ENCODE peak calls at places on chromosomes 4 and X, in ten cellular contexts. X is fibroblast of lung; Q is kidney epithelial cell; H is mesothelial cell of epicardium; Z is activated B cell treated with CpG ODN at 0.5 μM for 24 hours; K is A549; S is cardiac fibroblast; N is activated CD8-positive, alpha-beta T cell treated with anti-CD3 and anti-CD28 coated beads for 36 hours; P is left ventricle myocardium inferior; A is transverse colon. T is an unnamed sample.

GRCh38 chr4:164931551-164932324 is 45.7 kb downstream of the TRIM61 start:
- DNase-seq in X (no peak), Q (no peak), H (no peak), Z (no peak), K (no peak), S (no peak), N (no peak), P (no peak), A (no peak), T (peak)

GRCh38 chr4:85751907-85752306 is 277.0 kb downstream of the ARHGAP24 start:
- DNase-seq in X (no peak), Q (no peak), H (no peak), Z (no peak), K (no peak), S (no peak), N (no peak), P (no peak), A (no peak), T (no peak)

GRCh38 chr4:177001271-177002175 is 208.8 kb upstream of the VEGFC start:
- DNase-seq in X (peak), Q (peak), H (no peak), Z (no peak), K (no peak), S (peak), N (no peak), P (no peak), A (no peak), T (peak)

GRCh38 chrX:112067601-112068000 is 15.0 kb downstream of the TRPC5 start:
- DNase-seq in X (no peak), Q (no peak), H (no peak), Z (no peak), K (no peak), S (no peak), N (no peak), P (no peak), A (no peak), T (no peak)

GRCh38 chr4:46993075-46994006 is at the start of gene GABRA4:
- DNase-seq in X (peak), Q (no peak), H (no peak), Z (no peak), K (no peak), S (no peak), N (peak), P (no peak), A (no peak), T (no peak)

GRCh38 chr4:3201718-3202702 is 46.9 kb upstream of the MSANTD1 start:
- DNase-seq in X (peak), Q (peak), H (no peak), Z (no peak), K (no peak), S (peak), N (peak), P (no peak), A (peak), T (peak)

GRCh38 chr4:8866421-8866820 is 5.2 kb downstream of the HMX1 start:
- DNase-seq in X (no peak), Q (no peak), H (no peak), Z (no peak), K (no peak), S (no peak), N (no peak), P (no peak), A (no peak), T (no peak)

GRCh38 chr4:140085062-140085622 is 68.8 kb downstream of the MAML3 start:
- DNase-seq in X (no peak), Q (peak), H (no peak), Z (no peak), K (peak), S (no peak), N (no peak), P (no peak), A (no peak), T (no peak)

GRCh38 chr4:40316333-40316781 is 18.8 kb upstream of the CHRNA9 start:
- DNase-seq in X (peak), Q (peak), H (no peak), Z (no peak), K (no peak), S (peak), N (peak), P (no peak), A (no peak), T (peak)

GRCh38 chrX:119488749-119489148 is 20.5 kb downstream of the SLC25A5 start:
- DNase-seq in X (peak), Q (no peak), H (peak), Z (no peak), K (no peak), S (peak), N (peak), P (no peak), A (peak), T (peak)

GRCh38 chr4:48968814-48969213 is 17.3 kb upstream of the CWH43 start:
- DNase-seq in X (peak), Q (no peak), H (no peak), Z (no peak), K (no peak), S (peak), N (no peak), P (no peak), A (no peak), T (peak)

GRCh38 chr4:15003891-15004700 is 1.8 kb downstream of the CPEB2 start:
- DNase-seq in X (no peak), Q (no peak), H (peak), Z (peak), K (no peak), S (peak), N (peak), P (peak), A (peak), T (no peak)

GRCh38 chr4:156537275-156537674 is 434.3 kb downstream of the PDGFC start:
- DNase-seq in X (no peak), Q (no peak), H (no peak), Z (no peak), K (no peak), S (no peak), N (no peak), P (no peak), A (no peak), T (no peak)

GRCh38 chr4:83819582-83819981 is 283.7 kb downstream of the GPAT3 start:
- DNase-seq in X (no peak), Q (no peak), H (no peak), Z (no peak), K (no peak), S (no peak), N (no peak), P (no peak), A (no peak), T (no peak)

GRCh38 chrX:29359276-29359675 is 772.0 kb downstream of the IL1RAPL1 start:
- DNase-seq in X (no peak), Q (no peak), H (no peak), Z (no peak), K (no peak), S (no peak), N (no peak), P (no peak), A (no peak), T (no peak)

GRCh38 chrX:34612036-34612435 is 45.0 kb downstream of the TMEM47 start:
- DNase-seq in X (peak), Q (no peak), H (no peak), Z (no peak), K (no peak), S (peak), N (no peak), P (no peak), A (no peak), T (no peak)

GRCh38 chrX:38006283-38006682 is at the start of gene SYTL5:
- DNase-seq in X (no peak), Q (no peak), H (no peak), Z (no peak), K (no peak), S (no peak), N (no peak), P (no peak), A (no peak), T (no peak)

GRCh38 chr4:184112006-184112550 is 105.6 kb downstream of the ENPP6 start:
- DNase-seq in X (no peak), Q (no peak), H (no peak), Z (no peak), K (no peak), S (no peak), N (no peak), P (no peak), A (no peak), T (no peak)

GRCh38 chr4:83449009-83449408 is 6.6 kb downstream of the HELQ start:
- DNase-seq in X (no peak), Q (no peak), H (no peak), Z (no peak), K (no peak), S (no peak), N (no peak), P (no peak), A (no peak), T (no peak)

GRCh38 chrX:70254063-70254400 is 6.0 kb downstream of the P2RY4 start:
- DNase-seq in X (no peak), Q (no peak), H (no peak), Z (no peak), K (no peak), S (no peak), N (no peak), P (no peak), A (no peak), T (no peak)

DNA sequence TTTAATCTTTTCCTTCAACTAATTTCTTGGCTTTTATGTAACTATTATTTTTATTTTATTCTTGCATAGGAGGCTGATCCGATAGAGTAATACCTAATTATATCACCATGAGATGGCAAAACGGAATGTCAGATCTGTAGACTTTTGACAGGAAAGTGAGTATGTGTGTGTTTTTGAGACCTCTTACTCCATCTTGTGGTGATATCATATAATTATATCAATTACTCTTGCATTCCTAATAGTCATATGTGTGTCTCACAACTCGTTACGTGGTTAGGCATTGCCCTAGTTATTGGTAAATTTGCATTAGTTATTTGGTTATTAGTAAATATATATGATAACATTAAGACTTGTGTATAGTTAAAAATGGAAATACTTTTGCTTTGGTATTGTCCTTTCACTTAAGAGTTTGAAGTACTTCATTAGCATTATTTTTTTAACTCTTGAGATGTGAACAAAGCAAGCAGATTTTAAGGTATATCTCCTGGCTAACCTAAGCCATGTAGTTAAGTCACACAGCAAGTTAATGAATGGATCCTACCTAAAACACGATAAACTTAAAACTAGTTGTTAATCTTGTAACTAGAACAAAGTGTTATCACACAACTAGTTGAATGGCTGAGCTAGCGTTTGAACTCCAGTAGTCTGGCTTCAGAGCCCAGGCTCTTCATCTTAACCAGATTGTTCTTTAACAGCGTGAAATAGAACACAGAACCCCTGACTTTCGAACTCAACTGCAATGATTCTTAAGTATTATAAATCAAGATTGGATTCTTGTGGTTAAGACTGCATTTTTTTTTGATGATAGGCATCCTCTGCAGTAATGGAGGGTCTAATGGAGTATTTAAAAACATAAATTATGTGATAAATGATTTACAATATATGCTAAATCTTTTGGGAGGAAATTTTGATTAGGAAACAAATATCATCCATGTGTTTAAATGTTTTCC is 67.1 kb downstream of the PGRMC2 start:
- DNase-seq in X (peak), Q (no peak), H (no peak), Z (no peak), K (peak), S (peak), N (no peak), P (no peak), A (no peak), T (peak)
- TF ChIP-seq CTCF in X (no peak), Q (peak), H (no peak), Z (no peak), K (peak), S (peak), N (peak), P (peak), A (no peak), T (peak)

DNA sequence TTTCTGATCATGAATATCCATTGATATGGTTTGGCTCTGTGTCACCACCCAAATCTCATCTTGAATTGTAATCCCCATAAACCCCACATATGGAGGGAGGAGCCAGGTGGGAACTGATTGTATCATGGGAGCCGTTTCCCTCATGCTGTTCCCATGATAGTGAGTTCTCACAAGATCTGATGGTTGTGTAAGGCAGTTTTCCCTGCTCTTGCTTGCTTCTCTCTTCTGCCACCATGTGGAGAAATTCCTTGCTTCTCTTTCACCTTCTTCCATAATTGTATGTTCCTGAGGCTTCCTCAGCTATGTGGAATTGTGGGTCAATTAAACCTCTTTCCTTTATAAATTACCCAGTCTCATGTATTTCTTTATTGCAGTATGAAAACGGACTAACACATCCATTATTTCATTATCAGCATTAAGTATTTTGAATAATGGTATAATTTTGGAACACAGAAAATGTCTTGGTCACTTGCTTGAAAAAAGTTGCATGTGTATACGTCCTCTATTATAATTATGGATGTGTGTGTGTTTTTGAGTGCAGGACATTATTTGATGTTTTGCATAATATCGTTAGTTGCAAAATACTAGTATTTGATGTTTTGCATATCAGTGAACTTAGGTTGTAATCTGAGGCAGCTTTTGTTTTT is 334.6 kb downstream of the PCDH10 start:
- DNase-seq in X (peak), Q (no peak), H (no peak), Z (no peak), K (no peak), S (peak), N (no peak), P (no peak), A (no peak), T (peak)
- TF ChIP-seq CTCF in X (no peak), Q (peak), H (no peak), Z (no peak), K (no peak), S (peak), N (no peak), P (peak), A (no peak), T (no peak)

DNA sequence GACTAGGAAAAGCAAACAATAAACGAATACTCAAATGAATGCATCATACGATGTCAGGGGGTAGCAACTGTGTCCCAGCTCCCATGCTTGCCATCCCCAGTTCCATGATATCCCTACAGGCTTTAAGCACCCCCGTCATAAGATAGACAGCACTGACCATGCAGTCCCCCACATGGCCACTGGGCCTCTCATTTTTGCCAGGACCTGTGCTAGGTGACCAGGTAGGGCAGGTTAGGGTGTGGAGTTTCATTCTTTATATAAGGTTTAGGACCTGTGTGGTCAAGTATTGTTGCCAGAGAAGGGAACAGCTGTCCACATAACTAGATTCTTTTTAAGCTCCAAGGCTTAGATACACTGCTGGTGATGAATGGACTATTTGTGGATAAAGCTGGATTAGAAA is 9.7 kb downstream of the PPEF2 start:
- DNase-seq in X (no peak), Q (no peak), H (no peak), Z (no peak), K (peak), S (no peak), N (peak), P (no peak), A (no peak), T (no peak)
- TF ChIP-seq CTCF in X (no peak), Q (peak), H (peak), Z (no peak), K (no peak), S (peak), N (no peak), P (no peak), A (no peak), T (peak)

GRCh38 chrX:69229436-69229835 is 64.2 kb upstream of the PJA1 start:
- DNase-seq in X (no peak), Q (peak), H (no peak), Z (no peak), K (no peak), S (peak), N (no peak), P (no peak), A (no peak), T (peak)
- TF ChIP-seq CTCF in X (no peak), Q (no peak), H (no peak), Z (no peak), K (no peak), S (no peak), N (no peak), P (no peak), A (no peak), T (no peak)

T was measured in fibroblast of mammary gland.